ENCODE peak calls at places on chromosomes 1 and 21, in four cellular contexts. L is A549, B is GM12878, P is HepG2. V is an unnamed sample.

GRCh38 chr1:7679873-7680790 is 91.0 kb upstream of the VAMP3 start:
- DNase-seq in L (peak; percentile 21), B (no peak), P (no peak), V (peak; percentile 93)

GRCh38 chr1:28815533-28815932 is 3.6 kb downstream of the OPRD1 start:
- DNase-seq in L (no peak), B (no peak), P (no peak), V (peak; percentile 47)

GRCh38 chr1:66705100-66705499 is 47.2 kb upstream of the DYNLT5 start:
- DNase-seq in L (peak; percentile 21), B (no peak), P (peak; percentile 39), V (no peak)

GRCh38 chr1:7781923-7782495 is 2.1 kb upstream of the PER3 start:
- DNase-seq in L (no peak), B (no peak), P (no peak), V (no peak)

GRCh38 chr1:93907718-93908117 is 1.5 kb downstream of the GCLM start:
- DNase-seq in L (peak; percentile 47), B (no peak), P (peak; percentile 10), V (peak; percentile 64)

GRCh38 chr1:234926252-234926573 is 202.4 kb downstream of the TOMM20 start:
- DNase-seq in L (no peak), B (no peak), P (no peak), V (no peak)

GRCh38 chr1:222140206-222140605 is 398.3 kb upstream of the DUSP10 start:
- DNase-seq in L (no peak), B (no peak), P (no peak), V (no peak)

GRCh38 chr1:94552071-94552586 is 10.6 kb upstream of the F3 start:
- DNase-seq in L (no peak), B (no peak), P (peak; percentile 73), V (no peak)

GRCh38 chr1:234611799-234612351 is 1.9 kb upstream of the IRF2BP2 start:
- DNase-seq in L (peak; percentile 66), B (no peak), P (peak; percentile 96), V (no peak)

GRCh38 chr1:225921734-225922709 is 2.0 kb downstream of the PYCR2 start:
- DNase-seq in L (no peak), B (no peak), P (no peak), V (no peak)

GRCh38 chr1:2586154-2587070 is at the start of gene PRXL2B:
- DNase-seq in L (peak; percentile 97), B (peak; percentile 83), P (peak; percentile 94), V (peak; percentile 99)

GRCh38 chr1:37473431-37474050 is 839 bp upstream of the ZC3H12A start:
- DNase-seq in L (peak; percentile 58), B (no peak), P (no peak), V (peak; percentile 62)

GRCh38 chr1:58858344-58858673 is 74.5 kb upstream of the JUN start:
- DNase-seq in L (no peak), B (peak; percentile 13), P (peak; percentile 64), V (no peak)

GRCh38 chr1:212917134-212917485 is 33.2 kb upstream of the VASH2 start:
- DNase-seq in L (no peak), B (no peak), P (no peak), V (no peak)

GRCh38 chr21:46003575-46004007 is 22.0 kb downstream of the COL6A1 start:
- DNase-seq in L (no peak), B (no peak), P (no peak), V (no peak)

GRCh38 chr1:205925730-205926129 is 17.5 kb downstream of the SLC26A9 start:
- DNase-seq in L (peak; percentile 84), B (no peak), P (no peak), V (no peak)

GRCh38 chr1:15218287-15219279 is 28.4 kb upstream of the FHAD1 start:
- DNase-seq in L (peak; percentile 29), B (peak; percentile 7), P (no peak), V (peak; percentile 57)

GRCh38 chr21:44370027-44370735 is 16.8 kb downstream of the TRPM2 start:
- DNase-seq in L (peak; percentile 24), B (no peak), P (peak; percentile 54), V (peak; percentile 71)

GRCh38 chr21:26795866-26796329 is 49.3 kb downstream of the ADAMTS1 start:
- DNase-seq in L (peak; percentile 55), B (no peak), P (no peak), V (peak; percentile 12)

GRCh38 chr1:50425376-50426107 is 2.3 kb upstream of the DMRTA2 start:
- DNase-seq in L (peak; percentile 35), B (no peak), P (no peak), V (peak; percentile 68)

GRCh38 chr1:9912264-9912936 is 2.3 kb upstream of the CTNNBIP1 start:
- DNase-seq in L (no peak), B (no peak), P (peak; percentile 49), V (no peak)

GRCh38 chr1:11064942-11065341 is 5.1 kb upstream of the SRM start:
- DNase-seq in L (no peak), B (no peak), P (no peak), V (no peak)

GRCh38 chr1:23864801-23865542 is 3.1 kb downstream of the FUCA1 start:
- DNase-seq in L (no peak), B (no peak), P (no peak), V (no peak)

GRCh38 chr1:115469703-115470476 is 131.8 kb upstream of the NGF start:
- DNase-seq in L (peak; percentile 43), B (no peak), P (peak; percentile 8), V (peak; percentile 77)

GRCh38 chr21:46171996-46172862 is 12.0 kb downstream of the SPATC1L start:
- DNase-seq in L (no peak), B (no peak), P (no peak), V (no peak)

GRCh38 chr1:87673748-87674147 is 345.1 kb downstream of the LMO4 start:
- DNase-seq in L (no peak), B (no peak), P (no peak), V (no peak)

GRCh38 chr1:170168263-170168662 is 22.5 kb downstream of the NTMT2 start:
- DNase-seq in L (no peak), B (no peak), P (no peak), V (no peak)

GRCh38 chr21:18478513-18478912 is 74.9 kb upstream of the TMPRSS15 start:
- DNase-seq in L (no peak), B (no peak), P (no peak), V (no peak)

GRCh38 chr1:209831615-209832014 is 3.8 kb downstream of the UTP25 start:
- DNase-seq in L (no peak), B (no peak), P (no peak), V (no peak)

GRCh38 chr21:36005018-36005417 is 55.3 kb downstream of the SETD4 start:
- DNase-seq in L (peak; percentile 5), B (no peak), P (no peak), V (no peak)

GRCh38 chr1:100896481-100896982 is 642 bp downstream of the SLC30A7 start:
- DNase-seq in L (peak; percentile 58), B (peak; percentile 57), P (peak; percentile 76), V (peak; percentile 41)

GRCh38 chr1:230047114-230047865 is 19.7 kb upstream of the GALNT2 start:
- DNase-seq in L (peak; percentile 15), B (no peak), P (no peak), V (no peak)

GRCh38 chr1:15985611-15986272 is 9.8 kb upstream of the ZBTB17 start:
- DNase-seq in L (no peak), B (no peak), P (peak; percentile 24), V (no peak)

GRCh38 chr21:46120301-46121285 is 22.7 kb downstream of the COL6A2 start:
- DNase-seq in L (no peak), B (no peak), P (no peak), V (peak; percentile 35)

GRCh38 chr1:89125571-89126233 is at the start of gene GBP2:
- DNase-seq in L (peak; percentile 26), B (peak; percentile 30), P (peak; percentile 66), V (no peak)

GRCh38 chr1:24931481-24932221 is 1.6 kb upstream of the RUNX3 start:
- DNase-seq in L (no peak), B (no peak), P (no peak), V (no peak)

GRCh38 chr1:24932725-24933294 is 2.7 kb upstream of the RUNX3 start:
- DNase-seq in L (no peak), B (no peak), P (no peak), V (no peak)

GRCh38 chr1:24930703-24931480 is 816 bp upstream of the RUNX3 start:
- DNase-seq in L (no peak), B (no peak), P (no peak), V (peak; percentile 58)

GRCh38 chr1:24933468-24933867 is 3.4 kb upstream of the RUNX3 start:
- DNase-seq in L (no peak), B (no peak), P (no peak), V (no peak)

GRCh38 chr1:24932284-24932683 is 2.2 kb upstream of the RUNX3 start:
- DNase-seq in L (peak; percentile 26), B (no peak), P (no peak), V (peak; percentile 97)
- H3K4me3 ChIP-seq in L (peak overlapping the region; percentile 21), B (no peak overlapping the region), P (peak overlapping the region; percentile 44), V (peak overlapping the region; percentile 32)

GRCh38 chr1:79188371-79188770 is 181.8 kb upstream of the ADGRL4 start:
- DNase-seq in L (no peak), B (no peak), P (no peak), V (no peak)
- TF ChIP-seq PBX3 in L (no peak), B (no peak), P (no peak), V (no peak)

GRCh38 chr21:40730051-40730760 is 116.8 kb downstream of the DSCAM start:
- DNase-seq in L (no peak), B (no peak), P (no peak), V (no peak)

GRCh38 chr21:40732243-40732642 is 114.7 kb downstream of the DSCAM start:
- DNase-seq in L (no peak), B (no peak), P (no peak), V (no peak)

GRCh38 chr21:40736145-40736544 is 110.8 kb downstream of the DSCAM start:
- DNase-seq in L (no peak), B (no peak), P (no peak), V (no peak)

GRCh38 chr21:40732998-40733397 is 114.0 kb downstream of the DSCAM start:
- DNase-seq in L (no peak), B (no peak), P (no peak), V (no peak)

DNA sequence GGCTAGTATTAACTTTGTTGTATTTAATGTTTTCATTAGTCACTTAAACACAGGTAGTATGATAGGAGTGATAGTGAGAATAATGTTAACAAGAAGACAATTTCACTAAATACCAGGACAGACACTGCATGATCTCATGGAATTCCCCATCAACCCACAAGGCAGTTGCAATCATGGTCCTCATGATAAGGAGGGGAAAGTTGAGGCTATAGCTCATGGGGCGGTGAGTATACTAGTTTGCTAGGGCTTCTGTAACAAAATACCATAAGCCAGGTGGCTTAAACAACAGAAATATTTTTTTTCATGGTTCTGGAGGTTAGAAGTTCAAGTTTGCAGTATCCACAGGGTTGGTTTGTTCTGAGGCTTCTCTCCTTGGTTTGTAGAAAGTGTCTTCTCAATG is 115.8 kb downstream of the DSCAM start:
- DNase-seq in L (no peak), B (no peak), P (no peak), V (no peak)
- H3K4me2 ChIP-seq in L (no peak overlapping the region), B (no peak overlapping the region), P (no peak overlapping the region), V (no peak overlapping the region)

DNA sequence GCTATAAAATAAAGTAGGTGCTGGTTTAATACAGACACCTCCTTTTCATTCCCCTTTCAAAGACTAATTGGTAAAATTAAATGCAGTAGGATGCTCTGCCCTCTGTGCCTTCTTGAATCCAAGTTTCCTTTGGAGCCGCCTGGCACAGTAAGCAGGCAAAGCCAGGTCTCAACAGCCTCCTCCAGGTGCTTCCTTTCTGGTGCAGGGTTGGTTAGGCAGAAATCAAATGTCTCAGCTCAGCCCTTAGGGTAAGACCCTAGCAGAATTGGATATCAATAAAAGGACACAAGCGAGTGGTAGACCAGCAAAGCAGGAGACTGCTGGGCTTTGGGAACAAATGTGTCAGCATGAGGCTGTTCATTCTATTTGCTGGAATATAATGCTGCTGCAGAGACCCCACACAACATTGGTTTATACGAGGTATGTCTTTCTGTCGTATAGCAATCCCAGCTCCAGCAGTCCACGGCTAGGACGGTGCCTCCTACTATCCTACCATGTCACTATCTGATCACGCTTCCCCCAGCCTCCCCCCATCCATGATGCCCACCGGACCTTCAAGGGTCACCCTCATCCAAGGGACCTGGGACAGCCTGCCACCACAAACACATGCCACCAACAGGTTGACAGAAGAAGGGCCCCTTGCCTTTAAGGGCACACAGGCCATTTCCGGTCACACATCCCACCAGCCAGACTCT is 58.4 kb downstream of the CAPN2 start:
- DNase-seq in L (no peak), B (no peak), P (no peak), V (no peak)
- H3K4me3 ChIP-seq in L (no peak overlapping the region), B (no peak overlapping the region), P (no peak overlapping the region), V (no peak overlapping the region)

V was measured in SK-N-SH.